ENCODE peak calls at places on chromosomes 16 and 17, in six cellular contexts. R is breast epithelium, Z is neural progenitor cell, T is cardiac muscle cell, X is tibial artery, S is body of pancreas. V is an unnamed sample.

GRCh38 chr16:68658258-68658973 is 13.3 kb downstream of the CDH3 start:
- DNase-seq in R (no peak), Z (peak), T (peak), X (no peak), S (no peak), V (no peak)

GRCh38 chr17:42098747-42099399 is 600 bp upstream of the ZNF385C start:
- DNase-seq in R (no peak), Z (peak), T (no peak), X (no peak), S (no peak), V (no peak)

GRCh38 chr17:3922765-3923164 is 6.5 kb upstream of the P2RX1 start:
- DNase-seq in R (no peak), Z (no peak), T (no peak), X (no peak), S (no peak), V (no peak)

GRCh38 chr16:78483124-78483992 is 383.9 kb downstream of the WWOX start:
- DNase-seq in R (no peak), Z (no peak), T (no peak), X (no peak), S (no peak), V (no peak)

GRCh38 chr16:7132465-7132864 is 200.2 kb upstream of the RBFOX1 start:
- DNase-seq in R (no peak), Z (no peak), T (no peak), X (no peak), S (no peak), V (no peak)

GRCh38 chr17:32007463-32008298 is 498 bp downstream of the LRRC37B start:
- DNase-seq in R (no peak), Z (peak), T (peak), X (peak), S (peak), V (no peak)

GRCh38 chr16:10883004-10883403 is 6.0 kb downstream of the CIITA start:
- DNase-seq in R (no peak), Z (no peak), T (no peak), X (no peak), S (peak), V (no peak)

GRCh38 chr16:31465788-31466370 is 6.1 kb upstream of the TGFB1I1 start:
- DNase-seq in R (no peak), Z (no peak), T (no peak), X (no peak), S (no peak), V (no peak)

GRCh38 chr16:65782537-65783290 is 583.8 kb upstream of the CDH5 start:
- DNase-seq in R (no peak), Z (no peak), T (peak), X (no peak), S (peak), V (no peak)

GRCh38 chr16:19338335-19338734 is 52.8 kb downstream of the CLEC19A start:
- DNase-seq in R (no peak), Z (no peak), T (no peak), X (no peak), S (no peak), V (no peak)

GRCh38 chr17:32784113-32784512 is 92.8 kb downstream of the MYO1D start:
- DNase-seq in R (no peak), Z (no peak), T (no peak), X (no peak), S (no peak), V (no peak)

GRCh38 chr17:56930739-56931337 is 17.0 kb upstream of the TRIM25 start:
- DNase-seq in R (no peak), Z (no peak), T (no peak), X (no peak), S (no peak), V (no peak)

GRCh38 chr16:89357460-89357859 is 132.9 kb downstream of the ANKRD11 start:
- DNase-seq in R (no peak), Z (peak), T (no peak), X (no peak), S (peak), V (no peak)

GRCh38 chr17:6075050-6075449 is 4.9 kb downstream of the WSCD1 start:
- DNase-seq in R (no peak), Z (no peak), T (no peak), X (no peak), S (no peak), V (no peak)

GRCh38 chr16:2919511-2920255 is 8.0 kb downstream of the FLYWCH1 start:
- DNase-seq in R (no peak), Z (peak), T (peak), X (peak), S (peak), V (no peak)

GRCh38 chr17:79042421-79043190 is 18.6 kb downstream of the C1QTNF1 start:
- DNase-seq in R (peak), Z (peak), T (peak), X (peak), S (peak), V (peak)

GRCh38 chr16:89084411-89084810 is 9.2 kb upstream of the ACSF3 start:
- DNase-seq in R (no peak), Z (no peak), T (no peak), X (no peak), S (peak), V (no peak)

GRCh38 chr16:72878301-72879269 is 169.3 kb downstream of the ZFHX3 start:
- DNase-seq in R (no peak), Z (no peak), T (peak), X (no peak), S (peak), V (no peak)

DNA sequence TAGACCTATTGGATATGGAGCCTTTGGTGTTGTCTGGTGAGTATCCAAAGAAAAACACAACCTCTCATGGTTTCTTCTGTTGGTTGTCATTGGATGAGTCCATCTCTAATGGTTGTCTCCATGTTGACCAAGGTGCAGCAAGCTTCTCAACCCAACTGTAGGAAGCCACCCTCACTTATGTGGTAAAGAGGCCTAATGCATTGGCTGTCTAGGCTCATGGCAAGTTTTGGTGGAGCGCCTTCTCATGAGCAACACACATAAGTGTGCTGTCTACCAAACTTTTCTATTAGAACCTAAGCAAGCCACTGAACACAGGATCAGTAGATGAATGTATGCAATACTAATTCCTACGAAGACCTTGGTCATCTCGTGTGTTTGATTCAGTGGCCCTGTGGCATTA is 819 bp downstream of the NLK start:
- DNase-seq in R (no peak), Z (no peak), T (no peak), X (no peak), S (no peak), V (no peak)
- H3K4me3 ChIP-seq in R (peak), Z (peak), T (peak), X (peak), S (no peak), V (no peak)

DNA sequence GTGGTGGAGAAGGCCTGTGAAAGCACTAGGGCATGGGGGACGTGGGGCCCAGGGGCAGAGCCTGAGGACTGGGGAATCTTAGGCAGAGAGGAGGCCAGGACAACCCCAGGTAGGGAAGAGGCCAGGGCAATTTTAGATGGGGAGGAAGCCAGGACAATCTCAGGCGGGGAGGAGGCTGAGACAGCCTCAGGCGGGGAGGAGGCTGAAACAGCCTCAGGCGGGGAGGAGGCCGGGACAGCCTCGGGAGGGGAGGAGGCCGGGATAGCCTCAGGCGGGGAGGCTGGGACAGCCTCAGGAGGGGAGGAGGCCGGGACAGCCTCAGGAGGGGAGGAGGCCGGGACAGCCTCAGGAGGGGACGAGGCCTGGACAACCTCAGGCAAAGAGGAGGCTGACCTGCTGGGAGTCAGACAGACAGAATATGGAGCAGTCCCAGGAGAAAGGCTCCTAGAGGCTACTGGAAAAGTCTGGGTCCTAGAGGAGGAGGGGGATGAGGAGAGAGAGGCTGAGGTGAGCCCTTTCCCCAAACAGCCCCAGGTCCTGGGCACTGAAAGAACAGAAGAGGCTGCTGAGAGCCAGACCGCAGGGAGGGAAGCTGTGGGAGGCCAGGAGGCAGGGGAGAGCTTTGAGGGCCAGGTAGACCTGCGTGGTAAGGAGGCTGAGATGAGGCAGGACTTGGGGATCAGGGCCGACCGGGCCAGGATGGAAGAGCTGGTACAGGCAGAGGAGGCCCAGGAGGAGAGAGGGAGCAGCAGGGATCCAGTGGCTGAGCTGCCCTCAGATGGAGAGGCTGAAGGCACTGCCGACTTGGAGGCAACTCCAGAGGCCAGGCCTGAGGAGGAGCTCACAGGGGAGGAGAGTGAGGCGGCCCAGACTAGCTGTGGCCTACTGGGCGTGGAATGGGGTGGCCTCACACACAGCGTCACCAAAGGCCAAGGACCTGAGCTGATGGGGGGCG is 1.6 kb downstream of the APOBR start:
- DNase-seq in R (no peak), Z (no peak), T (no peak), X (no peak), S (no peak), V (no peak)
- H3K4me3 ChIP-seq in R (no peak), Z (no peak), T (no peak), X (no peak), S (no peak), V (no peak)

DNA sequence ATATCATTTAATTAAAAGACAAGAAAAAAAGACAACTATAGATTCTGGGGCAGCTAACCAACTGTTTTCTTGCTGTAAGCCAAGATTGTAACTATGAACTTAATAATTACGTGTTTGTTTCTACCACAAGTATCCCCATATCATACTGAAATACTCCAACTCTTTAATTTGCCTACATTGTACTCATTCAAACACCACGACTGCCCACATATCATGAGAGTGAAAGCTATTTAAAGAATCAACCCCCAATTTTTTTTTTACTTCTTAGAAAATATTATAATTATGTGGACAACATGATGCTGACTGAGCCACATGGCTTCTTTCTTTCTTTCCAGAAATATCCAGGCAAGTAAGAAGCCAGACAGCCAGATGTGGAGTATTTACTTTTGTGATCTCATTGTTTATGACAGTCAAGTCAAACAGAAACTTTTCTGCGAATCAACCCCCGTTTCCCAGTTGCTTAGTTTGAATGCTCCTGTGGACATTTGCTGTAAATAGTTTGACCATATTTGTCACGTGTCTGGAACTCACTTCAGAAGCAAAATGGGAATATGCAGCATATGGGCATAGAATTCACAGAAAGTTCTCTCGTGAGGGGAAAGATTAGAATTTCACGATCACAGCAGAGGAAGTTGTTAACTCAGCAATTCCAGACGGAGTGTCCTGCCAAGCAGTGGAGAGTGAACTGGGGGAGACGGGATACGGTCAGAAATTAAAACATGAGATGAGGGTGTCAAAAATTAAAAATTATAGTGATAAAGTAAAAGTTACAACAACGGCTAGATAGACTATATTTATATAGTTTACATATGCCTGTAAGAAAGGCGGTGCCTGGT is 126.7 kb upstream of the PSMD7 start:
- DNase-seq in R (no peak), Z (no peak), T (peak), X (no peak), S (no peak), V (no peak)
- H3K4me3 ChIP-seq in R (peak), Z (no peak), T (no peak), X (peak), S (no peak), V (no peak)

GRCh38 chr16:35208001-35208935 is 1748.9 kb downstream of the TP53TG3F start:
- DNase-seq in R (no peak), Z (no peak), T (no peak), X (no peak), S (no peak), V (no peak)

GRCh38 chr16:35203636-35204035 is 1744.2 kb downstream of the TP53TG3F start:
- DNase-seq in R (no peak), Z (no peak), T (no peak), X (no peak), S (no peak), V (no peak)

GRCh38 chr16:35210681-35211433 is 1751.4 kb downstream of the TP53TG3F start:
- DNase-seq in R (no peak), Z (no peak), T (no peak), X (no peak), S (no peak), V (no peak)

GRCh38 chr16:35207059-35207999 is 1747.9 kb downstream of the TP53TG3F start:
- DNase-seq in R (no peak), Z (no peak), T (no peak), X (no peak), S (peak), V (no peak)
- H3K4me3 ChIP-seq in R (no peak), Z (no peak), T (no peak), X (no peak), S (no peak), V (no peak)

DNA sequence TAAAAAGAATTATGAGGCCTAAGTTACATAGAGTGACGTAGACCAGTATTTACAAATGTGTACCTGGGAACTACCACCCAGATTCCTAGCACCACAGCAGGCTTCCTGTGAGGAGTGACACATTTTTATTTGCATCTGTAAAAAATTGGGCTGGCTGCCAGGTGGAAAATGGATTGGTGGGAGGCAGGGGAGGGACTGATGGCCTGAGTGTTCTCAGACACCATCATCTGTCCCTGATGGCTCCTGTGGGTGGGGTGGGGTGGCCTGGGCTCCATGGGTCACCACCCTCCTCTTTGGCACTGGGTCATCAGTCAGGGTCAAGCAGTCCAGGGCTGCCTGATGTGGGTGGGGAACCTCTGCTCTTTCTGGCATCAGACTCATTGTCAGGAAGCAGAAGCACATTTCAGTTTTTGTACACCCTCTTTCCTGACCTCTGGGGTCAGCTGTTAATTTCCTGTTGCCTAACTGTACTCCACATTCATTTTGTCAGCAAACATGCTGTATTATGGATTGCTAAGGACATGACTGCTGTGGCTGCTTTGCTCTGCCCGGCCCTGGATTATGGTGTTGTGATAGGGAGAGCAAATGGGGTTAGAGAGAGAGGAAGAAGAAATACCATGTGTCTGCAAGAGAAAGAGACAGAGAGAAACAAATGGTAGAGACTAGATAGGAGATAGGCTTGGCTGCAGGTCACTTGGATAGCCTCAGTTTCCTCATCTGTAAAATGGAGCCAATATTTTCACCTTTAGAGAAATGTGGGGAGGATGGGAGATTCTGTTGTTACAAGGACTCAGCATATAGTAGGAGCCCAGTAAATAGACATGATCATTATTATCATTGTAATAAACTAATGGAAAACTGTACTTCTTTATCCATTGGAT is 11.6 kb upstream of the MFAP4 start:
- DNase-seq in R (no peak), Z (no peak), T (peak), X (peak), S (peak), V (no peak)
- H3K4me3 ChIP-seq in R (no peak), Z (no peak), T (no peak), X (no peak), S (no peak), V (no peak)

GRCh38 chr17:39979865-39980401 is 674 bp upstream of the PSMD3 start:
- DNase-seq in R (no peak), Z (peak), T (peak), X (no peak), S (peak), V (no peak)

GRCh38 chr17:39979021-39979660 is 1.5 kb upstream of the PSMD3 start:
- DNase-seq in R (no peak), Z (no peak), T (peak), X (no peak), S (no peak), V (no peak)

GRCh38 chr17:39980402-39981206 is at the start of gene PSMD3:
- DNase-seq in R (peak), Z (peak), T (peak), X (peak), S (peak), V (peak)

GRCh38 chr17:39982069-39982371 is 1.4 kb downstream of the PSMD3 start:
- DNase-seq in R (no peak), Z (no peak), T (no peak), X (no peak), S (no peak), V (no peak)

DNA sequence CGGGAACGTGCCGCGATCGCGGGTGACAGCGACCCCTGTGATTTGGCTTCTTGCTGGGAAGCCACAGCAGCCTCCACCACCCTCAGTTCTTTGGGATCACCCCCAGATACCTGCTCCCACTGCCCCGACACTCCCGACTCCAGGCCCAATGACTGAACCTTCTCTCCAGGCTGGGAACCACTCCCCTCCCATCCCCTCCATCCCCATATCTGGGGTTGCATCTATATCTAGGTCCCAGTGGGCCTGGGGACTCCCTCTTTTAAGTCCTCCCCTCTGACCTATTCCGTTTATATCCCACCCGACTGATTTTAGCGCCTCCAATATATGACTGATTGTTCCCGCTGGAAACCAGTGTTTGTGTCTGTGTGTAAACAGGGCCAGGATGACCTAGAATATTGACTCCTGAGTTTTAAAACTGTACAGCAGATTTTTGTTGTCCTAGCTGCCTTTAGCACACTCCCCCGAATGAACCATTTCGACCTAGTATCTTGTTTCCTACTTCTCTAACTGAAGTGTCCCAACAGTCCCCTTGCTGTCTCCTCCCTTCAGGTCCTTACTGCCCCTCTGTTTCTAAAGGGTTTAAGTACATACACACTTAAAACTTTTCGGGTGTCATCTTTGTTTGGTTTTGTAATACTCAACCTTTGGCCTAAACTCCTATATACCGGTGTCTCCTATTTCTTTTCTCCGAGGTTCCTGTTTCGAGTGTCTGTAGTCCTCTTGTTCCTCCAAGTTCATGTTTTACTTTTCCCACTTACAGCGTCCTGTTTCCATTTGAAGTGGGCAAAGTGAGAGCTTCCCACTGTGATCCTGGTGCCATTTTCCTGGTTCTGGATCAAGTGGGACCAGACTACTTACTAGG is 831 bp downstream of the PSMD3 start:
- DNase-seq in R (no peak), Z (peak), T (no peak), X (no peak), S (no peak), V (no peak)
- H3K4me3 ChIP-seq in R (peak), Z (peak), T (peak), X (peak), S (peak), V (peak)

V was measured in iPS DF 6.9.